ENCODE peak calls at places on chromosome 14, in eight cellular contexts. T is psoas muscle, N is WERI-Rb-1, Z is stomach, R is sigmoid colon, Y is H9, U is GM12878, O is spleen. A is an unnamed sample.

GRCh38 chr14:44300911-44301310 is 206.2 kb downstream of the FSCB start:
- DNase-seq in O (no peak), T (no peak), U (no peak), N (no peak), Y (no peak), R (no peak), Z (no peak), A (no peak)

GRCh38 chr14:103818870-103819269 is 28.5 kb downstream of the PPP1R13B start:
- DNase-seq in Y (no peak), R (no peak), N (no peak), T (no peak), Z (no peak), O (no peak), U (no peak), A (no peak)

GRCh38 chr14:23636317-23637211 is at the start of gene DHRS2:
- DNase-seq in R (no peak), N (no peak), Z (no peak), O (no peak), Y (no peak), U (no peak), T (no peak), A (no peak)

GRCh38 chr14:89386214-89386886 is 30.7 kb downstream of the FOXN3 start:
- DNase-seq in R (peak; percentile 54), Y (peak; percentile 2), N (peak; percentile 26), Z (no peak), O (no peak), T (peak; percentile 55), U (peak; percentile 63), A (no peak)

GRCh38 chr14:76957224-76957881 is 71.2 kb downstream of the IRF2BPL start:
- DNase-seq in Y (no peak), O (no peak), R (no peak), N (no peak), T (no peak), U (no peak), Z (no peak), A (peak; percentile 50)

GRCh38 chr14:102280376-102280962 is 24.5 kb downstream of the MOK start:
- DNase-seq in O (no peak), N (no peak), Y (no peak), U (no peak), T (no peak), R (no peak), Z (no peak), A (peak; percentile 99)

GRCh38 chr14:22558221-22558913 is 30.7 kb downstream of the DAD1 start:
- DNase-seq in U (no peak), T (no peak), O (peak; percentile 86), N (no peak), Y (peak; percentile 74), Z (no peak), R (no peak), A (no peak)

GRCh38 chr14:58133739-58134138 is 18.3 kb downstream of the ARMH4 start:
- DNase-seq in T (no peak), Y (no peak), O (no peak), R (no peak), Z (no peak), U (no peak), N (no peak), A (no peak)

GRCh38 chr14:79318371-79318770 is 892.9 kb downstream of the DIO2 start:
- DNase-seq in N (no peak), Z (no peak), T (no peak), Y (no peak), R (no peak), U (no peak), O (no peak), A (no peak)

GRCh38 chr14:26960049-26960688 is 362.3 kb upstream of the NOVA1 start:
- DNase-seq in U (no peak), T (no peak), N (no peak), O (no peak), R (no peak), Y (no peak), Z (no peak), A (no peak)

GRCh38 chr14:105498430-105499255 is 7.6 kb downstream of the TEDC1 start:
- DNase-seq in Y (peak; percentile 39), N (peak; percentile 71), U (no peak), T (no peak), Z (no peak), R (peak; percentile 56), O (no peak), A (no peak)

GRCh38 chr14:64698899-64699298 is 5.3 kb upstream of the PLEKHG3 start:
- DNase-seq in Y (no peak), R (peak; percentile 29), T (no peak), O (no peak), N (no peak), Z (peak; percentile 78), U (no peak), A (no peak)

GRCh38 chr14:20489093-20489994 is 16.0 kb upstream of the RNASE10 start:
- DNase-seq in Y (no peak), Z (no peak), T (no peak), O (no peak), U (peak; percentile 72), N (no peak), R (no peak), A (peak; percentile 11)

GRCh38 chr14:25050494-25051170 is 685 bp upstream of the STXBP6 start:
- DNase-seq in O (no peak), R (no peak), U (no peak), T (no peak), Y (no peak), Z (no peak), N (no peak), A (no peak)

GRCh38 chr14:21543426-21544350 is 17.5 kb upstream of the SALL2 start:
- DNase-seq in N (peak; percentile 21), R (no peak), Y (peak; percentile 62), U (no peak), O (no peak), T (no peak), Z (no peak), A (no peak)

GRCh38 chr14:22854963-22855724 is 16.4 kb upstream of the LRP10 start:
- DNase-seq in Z (no peak), O (no peak), Y (no peak), R (peak; percentile 40), N (no peak), U (no peak), T (no peak), A (no peak)

GRCh38 chr14:55077155-55077554 is 25.7 kb downstream of the MAPK1IP1L start:
- DNase-seq in T (no peak), Y (no peak), Z (peak; percentile 50), O (no peak), N (no peak), R (no peak), U (no peak), A (peak; percentile 61)

GRCh38 chr14:102776761-102777710 is at the start of gene TRAF3:
- DNase-seq in T (peak; percentile 69), O (peak; percentile 97), Z (peak; percentile 70), N (peak; percentile 41), U (no peak), R (peak; percentile 75), Y (peak; percentile 27), A (peak; percentile 67)

GRCh38 chr14:79426103-79426755 is 785.1 kb downstream of the DIO2 start:
- DNase-seq in U (no peak), T (no peak), Y (no peak), Z (no peak), O (no peak), N (no peak), R (no peak), A (no peak)

GRCh38 chr14:103385994-103386491 is 828 bp downstream of the MARK3 start:
- DNase-seq in N (peak; percentile 44), T (peak; percentile 43), R (peak; percentile 68), Y (no peak), O (peak; percentile 86), Z (peak; percentile 35), U (no peak), A (peak; percentile 50)

GRCh38 chr14:85566603-85567002 is 36.7 kb downstream of the FLRT2 start:
- DNase-seq in R (no peak), Y (no peak), U (no peak), T (no peak), Z (no peak), N (no peak), O (no peak), A (no peak)

GRCh38 chr14:90815817-90816662 is at the start of gene TTC7B:
- DNase-seq in Y (peak; percentile 60), R (peak; percentile 73), Z (peak; percentile 51), N (peak; percentile 63), O (peak; percentile 88), U (no peak), T (peak; percentile 57), A (no peak)
- H3K27ac ChIP-seq in Y (no peak within 1 kb of the TSS), R (peak within 1 kb of the TSS; percentile 55), Z (peak within 1 kb of the TSS; percentile 35), N (peak within 1 kb of the TSS; percentile 100), O (peak within 1 kb of the TSS; percentile 82), U (no peak within 1 kb of the TSS), T (peak within 1 kb of the TSS; percentile 63), A (no peak within 1 kb of the TSS)

DNA sequence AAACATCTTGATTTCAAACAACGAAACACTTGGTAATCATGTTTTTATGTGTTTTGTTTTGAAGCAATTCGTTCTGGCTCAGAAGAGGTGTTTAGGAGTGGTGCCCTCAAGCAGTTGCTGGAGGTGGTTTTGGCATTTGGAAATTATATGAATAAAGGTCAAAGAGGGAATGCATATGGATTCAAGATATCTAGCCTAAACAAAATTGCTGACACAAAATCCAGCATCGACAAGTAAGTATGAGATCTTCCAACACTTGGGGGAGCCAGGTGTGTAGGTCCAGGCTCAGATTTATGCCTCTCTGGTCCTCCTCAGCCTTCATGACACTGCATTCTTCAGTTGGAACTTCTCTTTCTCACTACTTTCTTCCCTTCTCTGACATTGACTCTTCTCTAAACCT is 110.1 kb downstream of the GPR135 start:
- DNase-seq in O (no peak), N (no peak), R (no peak), U (no peak), Y (no peak), Z (no peak), T (no peak), A (peak; percentile 59)
- H3K27ac ChIP-seq in O (no peak overlapping the region), N (no peak overlapping the region), R (peak overlapping the region; percentile 60), U (no peak overlapping the region), Y (no peak overlapping the region), Z (no peak overlapping the region), T (no peak overlapping the region), A (peak overlapping the region; percentile 75)

GRCh38 chr14:75489480-75489837 is 32.8 kb upstream of the BATF start:
- DNase-seq in O (no peak), Y (no peak), R (no peak), T (no peak), U (no peak), N (no peak), Z (no peak), A (no peak)

GRCh38 chr14:75484711-75485429 is 37.4 kb upstream of the BATF start:
- DNase-seq in U (no peak), O (no peak), Z (no peak), R (no peak), Y (no peak), N (no peak), T (no peak), A (no peak)

GRCh38 chr14:75491376-75491978 is 30.8 kb upstream of the BATF start:
- DNase-seq in Y (no peak), R (no peak), U (no peak), Z (no peak), T (no peak), O (no peak), N (no peak), A (no peak)

GRCh38 chr14:75486317-75486716 is 36.0 kb upstream of the BATF start:
- DNase-seq in Y (no peak), R (no peak), U (no peak), N (no peak), T (no peak), O (no peak), Z (no peak), A (no peak)

GRCh38 chr14:75487155-75487671 is 35.1 kb upstream of the BATF start:
- DNase-seq in Z (no peak), U (peak; percentile 89), O (no peak), R (no peak), N (no peak), Y (no peak), T (no peak), A (peak; percentile 83)
- H3K27ac ChIP-seq in Z (no peak overlapping the region), U (peak overlapping the region; percentile 69), O (no peak overlapping the region), R (no peak overlapping the region), N (no peak overlapping the region), Y (no peak overlapping the region), T (no peak overlapping the region), A (peak overlapping the region; percentile 5)

GRCh38 chr14:100225169-100225568 is 13.8 kb upstream of the YY1 start:
- DNase-seq in Y (no peak), U (no peak), N (no peak), Z (no peak), O (no peak), T (no peak), R (no peak), A (no peak)
- H3K27ac ChIP-seq in Y (no peak overlapping the region), U (no peak overlapping the region), N (no peak overlapping the region), Z (no peak overlapping the region), O (no peak overlapping the region), T (no peak overlapping the region), R (no peak overlapping the region), A (no peak overlapping the region)